ENCODE peak calls at places on chromosomes 5 and 9, in four cellular contexts. N is A549, F is RWPE2, C is Right ventricle myocardium superior. Y is an unnamed sample.

GRCh38 chr9:38380230-38380871 is 12.2 kb upstream of the ALDH1B1 start:
- ATAC-seq in N (no peak), F (peak), C (no peak), Y (no peak)

GRCh38 chr9:4826417-4827166 is 33.8 kb downstream of the RCL1 start:
- ATAC-seq in N (no peak), F (no peak), C (peak), Y (no peak)

GRCh38 chr5:157308826-157309465 is 43.0 kb downstream of the CYFIP2 start:
- ATAC-seq in N (no peak), F (no peak), C (peak), Y (no peak)

GRCh38 chr5:149894237-149894636 is 50.4 kb downstream of the PDE6A start:
- ATAC-seq in N (no peak), F (no peak), C (no peak), Y (no peak)

GRCh38 chr5:76196457-76196856 is 113.3 kb downstream of the SV2C start:
- ATAC-seq in N (no peak), F (no peak), C (no peak), Y (no peak)

GRCh38 chr5:3466392-3466791 is 129.2 kb upstream of the IRX1 start:
- ATAC-seq in N (no peak), F (no peak), C (no peak), Y (no peak)

GRCh38 chr5:10536931-10537579 is 26.8 kb upstream of the ANKRD33B start:
- ATAC-seq in N (no peak), F (no peak), C (peak), Y (no peak)

GRCh38 chr9:114580609-114581193 is 6.9 kb upstream of the ATP6V1G1 start:
- ATAC-seq in N (no peak), F (no peak), C (no peak), Y (no peak)

GRCh38 chr5:58499951-58500350 is 8.7 kb downstream of the GAPT start:
- ATAC-seq in N (no peak), F (no peak), C (no peak), Y (no peak)

GRCh38 chr5:44884036-44884435 is 75.3 kb downstream of the MRPS30 start:
- ATAC-seq in N (no peak), F (no peak), C (no peak), Y (no peak)

GRCh38 chr9:87580941-87581438 is 83.3 kb downstream of the DAPK1 start:
- ATAC-seq in N (no peak), F (no peak), C (no peak), Y (no peak)

GRCh38 chr5:127871448-127872153 is 168.4 kb downstream of the CCDC192 start:
- ATAC-seq in N (no peak), F (peak), C (no peak), Y (no peak)

GRCh38 chr5:83662558-83662957 is 58.1 kb downstream of the HAPLN1 start:
- ATAC-seq in N (no peak), F (no peak), C (no peak), Y (no peak)

GRCh38 chr5:72601861-72602260 is 94.7 kb upstream of the ZNF366 start:
- ATAC-seq in N (no peak), F (no peak), C (no peak), Y (no peak)

GRCh38 chr5:159198063-159199036 is 11.0 kb downstream of the RNF145 start:
- ATAC-seq in N (no peak), F (peak), C (peak), Y (peak)

GRCh38 chr9:35079041-35079425 is 709 bp downstream of the FANCG start:
- ATAC-seq in N (peak), F (peak), C (no peak), Y (peak)

GRCh38 chr9:138022121-138022741 is 144.6 kb downstream of the CACNA1B start:
- ATAC-seq in N (peak), F (peak), C (peak), Y (no peak)

GRCh38 chr5:168408561-168409321 is 77.5 kb upstream of the RARS1 start:
- ATAC-seq in N (peak), F (no peak), C (peak), Y (no peak)

GRCh38 chr9:87554976-87555375 is 57.3 kb downstream of the DAPK1 start:
- ATAC-seq in N (no peak), F (no peak), C (peak), Y (no peak)

GRCh38 chr9:121736147-121736721 is 84.8 kb downstream of the DAB2IP start:
- ATAC-seq in N (peak), F (peak), C (peak), Y (no peak)

GRCh38 chr5:76082790-76083554 is at the start of gene SV2C:
- ATAC-seq in N (peak), F (peak), C (no peak), Y (peak)

Y was measured in activated T-helper 17 cell treated with anti-CD3 and anti-CD28 coated beads, Interleukin-2, amount 50 U/mL, for 72 hours.